ENCODE peak calls at places on chromosomes 5 and 9, in seven cellular contexts. F is GM12878, A is HCEC 1CT, U is HCT116, V is smooth muscle cell of the brain vasculature, E is mucosa of descending colon, J is NCI-H748 treated with DMSO at 0.1 percent for 48 hours. Q is an unnamed sample.

GRCh38 chr5:73540192-73540591 is 25.2 kb downstream of the ANKRA2 start:
- DNase-seq in F (no peak), A (peak), U (no peak), V (no peak), E (no peak), J (no peak), Q (no peak)

GRCh38 chr5:111948517-111948916 is 191.5 kb upstream of the NREP start:
- DNase-seq in F (no peak), A (peak), U (peak), V (peak), E (no peak), J (no peak), Q (no peak)

GRCh38 chr9:104810421-104811339 is 46.8 kb downstream of the NIPSNAP3B start:
- DNase-seq in F (no peak), A (peak), U (no peak), V (no peak), E (peak), J (no peak), Q (peak)

GRCh38 chr9:136155576-136155975 is 36.9 kb upstream of the TMEM250 start:
- DNase-seq in F (no peak), A (no peak), U (no peak), V (no peak), E (no peak), J (no peak), Q (no peak)

GRCh38 chr5:31194458-31194808 is 947 bp downstream of the CDH6 start:
- DNase-seq in F (no peak), A (no peak), U (no peak), V (no peak), E (no peak), J (no peak), Q (no peak)

GRCh38 chr5:143014017-143014651 is 244.0 kb downstream of the ARHGAP26 start:
- DNase-seq in F (no peak), A (no peak), U (no peak), V (no peak), E (peak), J (peak), Q (no peak)

GRCh38 chr9:76717611-76718010 is 46.6 kb upstream of the PCA3 start:
- DNase-seq in F (no peak), A (peak), U (no peak), V (no peak), E (no peak), J (peak), Q (peak)

GRCh38 chr9:93100265-93100636 is 4.2 kb downstream of the CARD19 start:
- DNase-seq in F (no peak), A (no peak), U (no peak), V (no peak), E (peak), J (no peak), Q (no peak)

GRCh38 chr5:149172261-149172660 is 31.0 kb downstream of the ABLIM3 start:
- DNase-seq in F (no peak), A (peak), U (no peak), V (no peak), E (no peak), J (no peak), Q (no peak)

GRCh38 chr9:92164490-92164889 is 49.3 kb upstream of the SPTLC1 start:
- DNase-seq in F (no peak), A (no peak), U (no peak), V (no peak), E (no peak), J (no peak), Q (no peak)

GRCh38 chr5:36414869-36415282 is 113.2 kb upstream of the RANBP3L start:
- DNase-seq in F (no peak), A (peak), U (peak), V (peak), E (no peak), J (peak), Q (peak)

GRCh38 chr5:178429541-178430186 is 160.5 kb downstream of the COL23A1 start:
- DNase-seq in F (no peak), A (no peak), U (no peak), V (no peak), E (no peak), J (no peak), Q (no peak)

GRCh38 chr5:98774192-98775046 is 956 bp downstream of the RGMB start:
- DNase-seq in F (no peak), A (peak), U (no peak), V (peak), E (peak), J (peak), Q (peak)

GRCh38 chr9:134494905-134495304 is 146.7 kb upstream of the COL5A1 start:
- DNase-seq in F (no peak), A (no peak), U (no peak), V (no peak), E (no peak), J (no peak), Q (no peak)

Q was measured in NCI-H2029.